ENCODE peak calls at places on chromosome 14, in four cellular contexts. Q is K562, R is HepG2, E is GM12878. Y is an unnamed sample.

GRCh38 chr14:53865716-53866115 is 90.9 kb downstream of the BMP4 start:
- DNase-seq in E (no peak), Q (no peak), R (no peak), Y (no peak)

GRCh38 chr14:35879141-35879648 is 53.1 kb downstream of the BRMS1L start:
- DNase-seq in E (no peak), Q (no peak), R (no peak), Y (no peak)

GRCh38 chr14:21343035-21343794 is 40.6 kb downstream of the SUPT16H start:
- DNase-seq in Q (no peak), R (no peak), E (no peak), Y (no peak)

GRCh38 chr14:87899228-87899627 is 93.8 kb downstream of the GALC start:
- DNase-seq in R (no peak), Q (no peak), E (no peak), Y (no peak)

GRCh38 chr14:75427126-75427481 is 718 bp upstream of the JDP2 start:
- DNase-seq in R (no peak), Q (no peak), E (no peak), Y (no peak)

GRCh38 chr14:29475641-29476040 is 452.0 kb downstream of the PRKD1 start:
- DNase-seq in R (no peak), E (no peak), Q (no peak), Y (no peak)

GRCh38 chr14:58815781-58816297 is 178.1 kb downstream of the DACT1 start:
- DNase-seq in R (no peak), Q (no peak), E (no peak), Y (no peak)

GRCh38 chr14:73802431-73803188 is 49.0 kb upstream of the PTGR2 start:
- DNase-seq in Q (no peak), R (no peak), E (no peak), Y (no peak)

GRCh38 chr14:95685978-95686922 is at the start of gene TCL1B:
- DNase-seq in Q (peak), R (no peak), E (no peak), Y (no peak)

GRCh38 chr14:105439710-105440553 is 20.3 kb downstream of the MTA1 start:
- DNase-seq in Q (no peak), R (no peak), E (no peak), Y (no peak)

GRCh38 chr14:33933386-33933934 is 17.4 kb downstream of the EGLN3 start:
- DNase-seq in Q (no peak), E (no peak), R (no peak), Y (no peak)

GRCh38 chr14:68929623-68930307 is 49.3 kb downstream of the ACTN1 start:
- DNase-seq in Q (no peak), R (peak), E (no peak), Y (no peak)

GRCh38 chr14:95045255-95045701 is 112.1 kb downstream of the DICER1 start:
- DNase-seq in R (no peak), Q (no peak), E (no peak), Y (no peak)

GRCh38 chr14:74506408-74506807 is 12.8 kb downstream of the ISCA2 start:
- DNase-seq in E (no peak), R (no peak), Q (no peak), Y (no peak)

GRCh38 chr14:64702493-64703392 is 1.5 kb upstream of the PLEKHG3 start:
- DNase-seq in E (no peak), Q (no peak), R (no peak), Y (peak)

GRCh38 chr14:66698503-66698902 is 190.6 kb downstream of the GPHN start:
- DNase-seq in E (no peak), Q (no peak), R (no peak), Y (no peak)

GRCh38 chr14:95156765-95157194 is 549 bp downstream of the DICER1 start:
- DNase-seq in R (peak), E (no peak), Q (peak), Y (peak)

GRCh38 chr14:94550041-94550440 is 11.2 kb upstream of the SERPINA4 start:
- DNase-seq in E (no peak), Q (no peak), R (no peak), Y (peak)

GRCh38 chr14:58299665-58300202 is 1.4 kb downstream of the ARID4A start:
- DNase-seq in E (no peak), Q (peak), R (no peak), Y (no peak)

GRCh38 chr14:96574633-96575191 is 72.5 kb downstream of the PAPOLA start:
- DNase-seq in R (no peak), Q (no peak), E (no peak), Y (no peak)

GRCh38 chr14:36835145-36835544 is 173.5 kb downstream of the PAX9 start:
- DNase-seq in Q (peak), R (no peak), E (no peak), Y (no peak)

GRCh38 chr14:80586116-80586515 is 355.4 kb downstream of the CEP128 start:
- DNase-seq in Q (no peak), E (no peak), R (no peak), Y (no peak)

GRCh38 chr14:42095155-42095554 is 488.5 kb downstream of the LRFN5 start:
- DNase-seq in E (no peak), R (no peak), Q (no peak), Y (no peak)

GRCh38 chr14:73168274-73168673 is 32.0 kb downstream of the PSEN1 start:
- DNase-seq in R (no peak), E (no peak), Q (no peak), Y (no peak)

GRCh38 chr14:26598081-26598671 is 343 bp upstream of the NOVA1 start:
- DNase-seq in E (no peak), R (peak), Q (peak), Y (peak)

GRCh38 chr14:58072288-58073071 is 79.5 kb downstream of the ARMH4 start:
- DNase-seq in E (peak), R (peak), Q (peak), Y (peak)

GRCh38 chr14:92963301-92964123 is 40.6 kb downstream of the CHGA start:
- DNase-seq in R (peak), E (no peak), Q (no peak), Y (no peak)

GRCh38 chr14:25400607-25401206 is 350.8 kb upstream of the STXBP6 start:
- DNase-seq in R (peak), Q (peak), E (no peak), Y (peak)

GRCh38 chr14:94390372-94391086 is 2.1 kb upstream of the SERPINA1 start:
- DNase-seq in Q (no peak), E (no peak), R (no peak), Y (no peak)

GRCh38 chr14:106841701-106842100 is 1315.3 kb downstream of the TMEM121 start:
- DNase-seq in R (no peak), Q (no peak), E (no peak), Y (no peak)

GRCh38 chr14:75205586-75205985 is 29.2 kb upstream of the TMED10 start:
- DNase-seq in E (no peak), Q (no peak), R (no peak), Y (no peak)

GRCh38 chr14:60215127-60215444 is 33.9 kb upstream of the PPM1A start:
- DNase-seq in Q (no peak), E (no peak), R (no peak), Y (no peak)

GRCh38 chr14:105492966-105493871 is 2.2 kb downstream of the TEDC1 start:
- DNase-seq in Q (no peak), E (no peak), R (no peak), Y (no peak)

GRCh38 chr14:65428691-65429090 is 16.2 kb downstream of the FUT8 start:
- DNase-seq in Q (no peak), R (no peak), E (no peak), Y (no peak)

GRCh38 chr14:75821828-75822521 is 159.8 kb downstream of the TGFB3 start:
- DNase-seq in Q (no peak), E (no peak), R (no peak), Y (no peak)

GRCh38 chr14:90580381-90581335 is 183.8 kb downstream of the CALM1 start:
- DNase-seq in E (no peak), R (no peak), Q (peak), Y (no peak)
- TF ChIP-seq CEBPB in E (no peak), R (no peak), Q (no peak), Y (no peak)

GRCh38 chr14:50099335-50099734 is 17.0 kb downstream of the VCPKMT start:
- DNase-seq in E (no peak), R (peak), Q (no peak), Y (no peak)
- TF ChIP-seq BRCA1 in E (no peak), R (no peak), Q (no peak), Y (no peak)

DNA sequence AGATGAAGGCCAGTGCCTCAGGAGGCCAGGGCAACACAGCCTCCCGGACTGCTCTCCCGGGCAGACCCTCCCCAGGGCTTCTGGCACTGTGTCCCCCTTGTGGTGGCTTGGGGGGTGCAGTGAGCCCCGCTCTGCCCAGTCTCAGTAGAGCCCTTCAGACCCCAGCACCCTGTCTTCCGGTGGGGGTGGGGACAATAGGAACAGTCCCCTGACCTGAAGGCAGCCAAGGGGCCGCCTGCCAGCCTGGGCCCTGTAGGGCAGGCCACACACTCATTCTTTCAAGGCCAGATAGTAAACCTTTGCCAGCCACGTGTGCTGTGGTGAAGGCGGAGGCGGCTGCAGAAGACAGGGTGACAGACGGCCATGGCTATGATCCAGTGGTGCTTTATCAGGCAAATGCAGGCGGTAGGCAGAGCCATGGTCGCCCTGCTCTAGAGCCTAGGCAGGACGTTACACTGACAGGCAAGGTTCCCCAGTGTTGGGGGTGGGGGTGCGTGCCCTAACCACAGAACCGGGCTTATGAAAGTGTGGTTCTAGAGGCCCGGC is 15.0 kb downstream of the ZFYVE21 start:
- DNase-seq in R (no peak), E (no peak), Q (peak), Y (no peak)
- TF ChIP-seq HDAC6 in R (no peak), E (no peak), Q (no peak), Y (no peak)

DNA sequence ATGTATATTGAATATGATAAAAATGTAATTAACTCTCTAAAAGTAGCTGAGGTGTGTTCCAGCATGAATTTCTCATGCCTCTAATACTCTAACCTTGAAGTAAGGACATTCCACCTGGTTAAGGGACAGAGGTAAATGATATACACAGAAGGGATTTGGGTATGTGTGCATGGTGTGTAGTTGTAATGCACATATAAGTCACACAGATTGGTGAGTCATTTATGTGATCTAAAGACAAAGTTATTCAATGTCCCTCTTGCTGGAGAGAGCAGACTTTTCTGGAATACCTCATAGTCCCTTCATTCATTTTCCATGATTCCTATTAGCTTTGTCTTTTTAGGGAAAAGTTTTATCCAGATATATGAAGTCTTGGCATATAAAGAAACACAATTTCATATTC is 234.9 kb downstream of the SNAPC1 start:
- DNase-seq in E (no peak), R (no peak), Q (no peak), Y (no peak)
- TF ChIP-seq CEBPB in E (no peak), R (no peak), Q (no peak), Y (no peak)

GRCh38 chr14:101965796-101966718 is 1.7 kb downstream of the DYNC1H1 start:
- DNase-seq in E (no peak), R (no peak), Q (peak), Y (no peak)

GRCh38 chr14:101965145-101965531 is 765 bp downstream of the DYNC1H1 start:
- DNase-seq in E (no peak), R (peak), Q (peak), Y (peak)

GRCh38 chr14:101963052-101963451 is 1.3 kb upstream of the DYNC1H1 start:
- DNase-seq in E (no peak), R (no peak), Q (no peak), Y (no peak)

GRCh38 chr14:101963611-101964296 is 619 bp upstream of the DYNC1H1 start:
- DNase-seq in R (no peak), Q (no peak), E (no peak), Y (no peak)

DNA sequence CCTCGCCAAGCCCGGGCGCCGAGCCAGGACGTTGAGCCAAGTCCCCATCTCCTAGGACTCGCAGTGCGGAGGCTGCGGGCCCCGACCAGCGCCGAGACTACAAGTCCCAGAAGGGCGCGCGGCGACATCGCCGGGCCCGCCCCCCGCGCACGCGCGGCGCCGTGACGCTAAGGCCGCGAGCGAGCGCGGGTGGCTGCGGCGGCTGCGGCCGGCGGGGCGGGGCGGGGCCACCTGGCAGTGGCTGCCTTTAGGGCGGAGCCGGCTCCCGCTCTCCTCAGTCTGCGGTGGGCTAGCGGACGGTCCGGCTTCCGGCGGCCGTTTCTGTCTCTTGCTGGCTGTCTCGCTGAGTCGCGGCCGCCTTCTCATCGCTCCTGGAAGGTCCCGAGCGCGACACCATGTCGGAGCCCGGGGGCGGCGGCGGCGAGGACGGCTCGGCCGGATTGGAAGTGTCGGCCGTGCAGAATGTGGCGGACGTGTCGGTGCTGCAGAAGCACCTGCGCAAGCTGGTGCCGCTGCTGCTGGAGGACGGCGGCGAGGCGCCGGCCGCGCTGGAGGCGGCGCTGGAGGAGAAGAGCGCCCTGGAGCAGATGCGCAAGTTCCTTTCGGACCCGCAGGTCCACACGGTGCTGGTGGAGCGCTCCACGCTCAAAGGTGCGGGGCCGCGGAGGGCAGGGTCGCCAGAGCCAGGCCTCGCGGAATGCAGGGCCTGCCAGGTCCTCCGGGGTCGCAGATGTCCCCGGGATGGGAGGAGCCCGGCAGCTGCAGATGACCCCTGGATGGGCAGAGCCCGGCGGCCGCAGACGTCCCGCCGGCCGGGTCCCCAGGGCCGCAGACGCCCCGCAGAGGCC is at the start of gene DYNC1H1:
- DNase-seq in R (peak), E (peak), Q (peak), Y (peak)
- TF ChIP-seq BRCA1 in R (no peak), E (no peak), Q (no peak), Y (no peak)

GRCh38 chr14:67768219-67768618 is 48.2 kb downstream of the ZFYVE26 start:
- DNase-seq in Q (no peak), R (no peak), E (no peak), Y (no peak)
- TF ChIP-seq HDAC6 in Q (no peak), R (no peak), E (no peak), Y (no peak)

GRCh38 chr14:22600027-22600426 is 1.9 kb downstream of the ABHD4 start:
- DNase-seq in Q (no peak), R (no peak), E (no peak), Y (no peak)

GRCh38 chr14:22601456-22601855 is 3.4 kb downstream of the ABHD4 start:
- DNase-seq in E (no peak), R (no peak), Q (no peak), Y (no peak)

GRCh38 chr14:22602011-22602410 is 3.9 kb downstream of the ABHD4 start:
- DNase-seq in R (no peak), Q (no peak), E (no peak), Y (no peak)

GRCh38 chr14:22599349-22599748 is 1.2 kb downstream of the ABHD4 start:
- DNase-seq in E (no peak), R (no peak), Q (no peak), Y (no peak)

GRCh38 chr14:22602853-22603252 is 4.8 kb downstream of the ABHD4 start:
- DNase-seq in E (no peak), R (no peak), Q (no peak), Y (no peak)
- TF ChIP-seq CEBPB in E (no peak), R (no peak), Q (no peak), Y (no peak)

DNA sequence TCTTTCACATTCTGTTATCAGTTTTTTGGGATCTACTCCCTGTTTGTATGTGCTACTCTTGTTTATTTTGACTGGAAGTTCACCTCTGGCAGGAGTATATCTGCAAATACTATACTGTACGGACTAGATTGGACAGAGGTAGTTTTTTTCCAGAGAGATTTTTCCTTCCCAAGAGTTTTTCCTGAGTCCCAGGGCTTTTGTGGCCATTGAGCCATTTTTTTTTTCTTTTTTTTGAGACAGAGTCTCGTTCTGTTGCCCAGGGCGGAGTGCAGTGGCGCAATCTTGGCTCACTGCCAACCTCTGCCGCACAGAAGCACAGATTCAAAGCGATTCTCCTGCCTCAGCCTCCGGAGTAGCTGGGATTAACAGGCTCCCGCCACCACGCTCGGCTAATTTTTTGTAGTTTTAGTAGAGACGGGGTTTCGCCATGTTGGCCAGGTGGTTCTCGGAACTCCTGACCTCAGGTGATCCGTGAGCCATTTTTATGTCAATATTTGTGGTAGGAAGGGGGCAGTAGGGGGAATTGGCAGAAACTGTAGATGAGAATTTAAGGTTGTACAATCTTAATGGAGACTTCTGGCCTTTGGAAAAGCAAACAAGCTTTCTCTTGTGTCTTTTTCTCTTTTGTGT is 19.4 kb downstream of the KTN1 start:
- DNase-seq in R (peak), Q (peak), E (no peak), Y (no peak)
- TF ChIP-seq BRCA1 in R (no peak), Q (no peak), E (no peak), Y (no peak)

GRCh38 chr14:103449762-103450161 is 64.5 kb downstream of the MARK3 start:
- DNase-seq in E (no peak), Q (no peak), R (no peak), Y (no peak)
- TF ChIP-seq HDAC6 in E (no peak), Q (no peak), R (no peak), Y (no peak)

GRCh38 chr14:102318781-102319276 is 717 bp upstream of the ZNF839 start:
- DNase-seq in R (no peak), E (no peak), Q (no peak), Y (no peak)

GRCh38 chr14:102321456-102322101 is 2.0 kb downstream of the ZNF839 start:
- DNase-seq in E (no peak), R (peak), Q (no peak), Y (no peak)

GRCh38 chr14:102320671-102321455 is 1.3 kb downstream of the ZNF839 start:
- DNase-seq in E (no peak), R (peak), Q (no peak), Y (no peak)

GRCh38 chr14:102319351-102320032 is at the start of gene ZNF839:
- DNase-seq in E (no peak), Q (peak), R (peak), Y (peak)

DNA sequence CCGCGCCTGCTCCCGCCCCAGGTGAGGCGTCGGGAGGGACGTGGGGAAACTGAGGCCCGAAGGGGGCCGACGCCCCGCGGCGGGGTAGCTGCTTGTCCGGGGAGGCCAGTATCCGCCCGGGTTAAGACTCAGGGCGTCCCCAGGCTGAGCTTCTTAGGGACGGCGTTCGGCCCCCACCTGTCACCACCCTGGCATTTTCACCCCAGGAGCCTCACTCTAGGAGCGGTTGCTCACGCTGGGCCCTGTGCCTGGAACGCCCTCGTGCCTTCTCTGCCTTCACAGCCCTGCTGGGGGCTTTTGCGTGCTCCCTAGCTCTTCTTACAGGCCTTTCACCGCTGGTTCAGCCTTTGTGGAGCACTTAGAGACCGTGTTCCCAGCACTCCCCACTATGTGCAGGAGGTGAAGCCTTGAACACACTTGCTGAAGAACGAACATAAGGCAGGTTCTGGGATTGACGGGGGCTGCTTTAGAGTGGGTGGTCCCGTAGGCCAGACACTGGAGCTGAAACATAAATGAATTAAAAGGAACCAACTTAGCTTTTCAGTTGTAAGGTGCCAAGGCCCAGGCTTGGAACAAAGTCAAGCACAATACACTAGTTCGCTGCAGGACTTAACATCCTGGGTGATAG is 601 bp downstream of the ZNF839 start:
- DNase-seq in R (no peak), Q (peak), E (no peak), Y (no peak)
- TF ChIP-seq CEBPB in R (no peak), Q (no peak), E (no peak), Y (no peak)

Y was measured in H1.